ENCODE peak calls at places on chromosomes 4 and X, in seven cellular contexts. Z is aorta, K is foreskin fibroblast, J is fibroblast of mammary gland, S is BE2C, W is WERI-Rb-1, Y is ovary. G is an unnamed sample.

GRCh38 chrX:10398271-10398670 is 222.1 kb downstream of the MID1 start:
- DNase-seq in Z (no peak), K (no peak), J (no peak), S (no peak), W (no peak), Y (no peak), G (no peak)

GRCh38 chr4:24471623-24472510 is 112.5 kb downstream of the DHX15 start:
- DNase-seq in Z (no peak), K (peak), J (no peak), S (peak), W (peak), Y (peak), G (peak)

GRCh38 chr4:52028970-52029369 is 8.8 kb upstream of the LRRC66 start:
- DNase-seq in Z (no peak), K (peak), J (peak), S (no peak), W (no peak), Y (no peak), G (no peak)

GRCh38 chr4:78592104-78592783 is 40.7 kb downstream of the ANXA3 start:
- DNase-seq in Z (no peak), K (no peak), J (no peak), S (peak), W (no peak), Y (no peak), G (peak)

GRCh38 chr4:182089326-182089725 is 153.9 kb upstream of the TENM3 start:
- DNase-seq in Z (no peak), K (no peak), J (peak), S (no peak), W (no peak), Y (no peak), G (no peak)

GRCh38 chr4:103050736-103051436 is 25.7 kb downstream of the SLC9B2 start:
- DNase-seq in Z (no peak), K (no peak), J (peak), S (no peak), W (no peak), Y (no peak), G (no peak)

GRCh38 chrX:103362504-103362903 is 6.2 kb downstream of the TCEAL9 start:
- DNase-seq in Z (no peak), K (no peak), J (peak), S (no peak), W (no peak), Y (no peak), G (no peak)

GRCh38 chrX:19723427-19723826 is 164.0 kb downstream of the SH3KBP1 start:
- DNase-seq in Z (no peak), K (no peak), J (peak), S (no peak), W (no peak), Y (no peak), G (no peak)

GRCh38 chr4:169770411-169770810 is 12.7 kb upstream of the HPF1 start:
- DNase-seq in Z (no peak), K (no peak), J (peak), S (no peak), W (no peak), Y (no peak), G (no peak)

GRCh38 chr4:25703731-25704388 is 48.2 kb downstream of the SLC34A2 start:
- DNase-seq in Z (no peak), K (no peak), J (peak), S (no peak), W (no peak), Y (no peak), G (no peak)

DNA sequence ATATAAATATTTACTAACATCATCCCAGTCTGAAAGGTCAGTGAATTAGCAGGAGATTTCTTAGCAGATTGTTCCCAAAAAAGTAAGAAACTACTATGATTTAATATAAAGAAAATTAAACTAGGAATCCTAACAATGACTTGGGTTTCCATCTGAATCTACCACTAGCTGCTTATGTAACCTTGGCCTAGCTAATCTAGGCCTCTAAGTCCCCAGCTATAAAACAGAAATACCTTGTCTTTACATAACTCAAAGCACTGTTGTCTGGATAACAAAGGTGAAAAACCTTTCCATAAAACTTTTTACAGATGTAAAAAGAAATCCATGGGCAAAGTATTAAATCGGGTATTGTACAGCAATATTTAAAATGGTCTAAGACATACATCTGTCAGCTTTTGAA is 3.0 kb downstream of the FBXL5 start:
- DNase-seq in Z (no peak), K (no peak), J (no peak), S (no peak), W (no peak), Y (no peak), G (no peak)
- H3K4me3 ChIP-seq in Z (no peak), K (peak), J (no peak), S (no peak), W (no peak), Y (no peak), G (no peak)

GRCh38 chr4:185020293-185020808 is 2.1 kb downstream of the HELT start:
- DNase-seq in Z (no peak), K (no peak), J (peak), S (no peak), W (no peak), Y (no peak), G (peak)

GRCh38 chr4:185017964-185018772 is at the start of gene HELT:
- DNase-seq in Z (no peak), K (no peak), J (no peak), S (no peak), W (peak), Y (no peak), G (no peak)

GRCh38 chr4:185018834-185019450 is 652 bp downstream of the HELT start:
- DNase-seq in Z (no peak), K (no peak), J (no peak), S (no peak), W (no peak), Y (no peak), G (peak)

GRCh38 chr4:185020863-185021761 is 2.8 kb downstream of the HELT start:
- DNase-seq in Z (no peak), K (no peak), J (no peak), S (no peak), W (no peak), Y (no peak), G (no peak)

DNA sequence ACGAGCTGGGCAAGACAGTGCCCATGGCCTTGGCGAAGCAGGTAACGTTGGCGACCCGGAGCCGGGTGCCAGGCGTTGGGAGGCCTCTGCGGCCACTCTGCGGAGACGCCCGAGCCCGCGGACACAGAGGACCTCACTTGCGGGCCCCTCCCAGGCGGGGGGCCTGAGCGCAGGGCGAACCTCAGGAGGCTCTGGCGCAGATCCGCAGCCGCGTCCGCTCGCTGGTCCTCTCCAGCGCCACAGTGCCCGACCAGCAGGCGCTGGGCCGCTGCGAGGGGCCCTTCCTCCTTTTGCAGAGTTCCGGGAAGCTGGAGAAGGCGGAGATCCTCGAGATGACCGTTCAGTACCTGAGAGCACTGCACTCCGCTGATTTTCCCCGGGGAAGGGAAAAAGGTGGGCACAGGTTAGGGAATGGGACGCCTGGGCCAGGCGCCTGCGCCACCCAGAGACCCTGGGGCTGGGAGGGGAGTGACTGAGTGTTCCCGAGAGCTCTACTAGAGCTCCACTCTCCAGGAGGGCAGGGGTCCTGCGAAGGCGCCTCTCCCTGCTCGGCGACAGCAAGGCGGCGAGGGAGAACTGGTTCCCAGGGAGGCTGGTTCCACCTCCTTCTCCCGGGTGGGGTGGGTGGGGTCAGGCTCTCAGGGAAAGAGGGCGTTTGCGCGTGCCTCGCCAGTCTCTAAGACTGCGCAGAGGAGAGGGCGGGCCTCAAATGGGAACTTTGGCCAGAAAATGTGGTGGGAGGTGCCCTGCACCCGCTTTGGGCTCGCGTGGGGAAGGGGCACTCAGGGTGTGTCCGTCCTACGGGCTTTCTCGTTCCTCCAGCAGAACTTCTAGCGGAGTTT is 1.4 kb downstream of the HELT start:
- DNase-seq in Z (no peak), K (no peak), J (no peak), S (no peak), W (no peak), Y (no peak), G (peak)
- H3K4me3 ChIP-seq in Z (no peak), K (no peak), J (no peak), S (no peak), W (peak), Y (no peak), G (no peak)

DNA sequence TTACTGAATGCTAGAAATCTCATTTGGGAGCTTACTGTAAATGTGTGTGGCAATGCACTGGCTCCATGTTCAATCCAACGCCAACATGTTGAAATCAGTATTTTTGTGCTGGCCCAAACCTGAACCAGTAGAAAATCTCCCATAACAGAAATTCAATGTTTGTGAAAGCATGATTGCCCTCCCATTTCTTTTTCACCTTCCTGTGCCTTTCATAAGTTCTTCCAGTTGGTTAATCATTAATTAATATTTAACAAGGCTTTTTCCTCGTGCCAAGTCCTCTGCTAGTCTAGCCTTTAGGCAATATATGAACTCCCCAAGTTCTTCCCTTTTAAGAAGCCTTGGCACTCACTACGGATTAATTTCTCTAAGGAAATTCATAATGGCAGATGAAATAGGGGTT is 1.3 kb upstream of the PLS3 start:
- DNase-seq in Z (no peak), K (no peak), J (no peak), S (no peak), W (no peak), Y (no peak), G (no peak)
- H3K4me3 ChIP-seq in Z (no peak), K (no peak), J (no peak), S (no peak), W (no peak), Y (no peak), G (no peak)

DNA sequence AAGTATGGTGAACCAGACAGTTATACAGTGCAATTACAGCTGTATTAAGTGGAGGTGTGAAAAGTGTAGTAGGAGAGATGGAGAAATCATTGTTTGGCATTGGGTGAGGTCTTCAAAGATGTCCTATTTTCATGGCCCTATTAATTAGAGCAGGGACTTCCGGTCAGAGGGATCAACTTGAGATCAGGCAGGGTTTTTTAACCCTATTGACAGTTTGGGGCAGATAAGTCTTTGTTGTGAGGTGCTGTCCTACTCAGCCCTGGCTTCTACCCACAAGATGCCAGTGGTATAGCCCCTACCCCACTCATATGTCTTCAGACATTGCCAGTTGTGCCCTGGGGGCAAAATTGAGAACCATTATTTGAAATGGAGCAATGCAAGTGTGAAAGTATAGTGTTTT is 9.9 kb downstream of the USP9X start:
- DNase-seq in Z (no peak), K (no peak), J (no peak), S (no peak), W (no peak), Y (no peak), G (no peak)
- H3K4me3 ChIP-seq in Z (no peak), K (no peak), J (no peak), S (no peak), W (no peak), Y (no peak), G (no peak)

DNA sequence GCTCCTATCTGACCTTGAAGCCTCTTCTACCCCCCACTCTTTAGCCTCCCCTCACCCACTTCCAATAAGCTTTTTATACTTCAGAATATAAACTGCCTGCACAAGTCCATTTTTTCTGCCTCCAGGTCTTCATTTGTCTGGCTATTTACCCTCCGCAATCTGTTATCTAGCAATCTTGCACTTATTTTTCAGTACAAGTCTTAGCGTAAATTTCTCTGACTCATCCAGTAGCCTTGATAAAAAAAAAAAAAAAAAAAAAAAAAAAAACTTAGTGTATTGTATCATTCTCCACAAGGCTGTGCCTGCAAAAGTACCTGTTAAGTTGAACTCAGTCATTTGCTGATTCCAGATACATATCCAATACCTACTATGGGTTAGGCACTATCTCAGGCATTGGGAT is 219.5 kb upstream of the DKK2 start:
- DNase-seq in Z (no peak), K (no peak), J (no peak), S (no peak), W (no peak), Y (no peak), G (no peak)
- H3K4me3 ChIP-seq in Z (no peak), K (no peak), J (no peak), S (no peak), W (no peak), Y (no peak), G (no peak)

DNA sequence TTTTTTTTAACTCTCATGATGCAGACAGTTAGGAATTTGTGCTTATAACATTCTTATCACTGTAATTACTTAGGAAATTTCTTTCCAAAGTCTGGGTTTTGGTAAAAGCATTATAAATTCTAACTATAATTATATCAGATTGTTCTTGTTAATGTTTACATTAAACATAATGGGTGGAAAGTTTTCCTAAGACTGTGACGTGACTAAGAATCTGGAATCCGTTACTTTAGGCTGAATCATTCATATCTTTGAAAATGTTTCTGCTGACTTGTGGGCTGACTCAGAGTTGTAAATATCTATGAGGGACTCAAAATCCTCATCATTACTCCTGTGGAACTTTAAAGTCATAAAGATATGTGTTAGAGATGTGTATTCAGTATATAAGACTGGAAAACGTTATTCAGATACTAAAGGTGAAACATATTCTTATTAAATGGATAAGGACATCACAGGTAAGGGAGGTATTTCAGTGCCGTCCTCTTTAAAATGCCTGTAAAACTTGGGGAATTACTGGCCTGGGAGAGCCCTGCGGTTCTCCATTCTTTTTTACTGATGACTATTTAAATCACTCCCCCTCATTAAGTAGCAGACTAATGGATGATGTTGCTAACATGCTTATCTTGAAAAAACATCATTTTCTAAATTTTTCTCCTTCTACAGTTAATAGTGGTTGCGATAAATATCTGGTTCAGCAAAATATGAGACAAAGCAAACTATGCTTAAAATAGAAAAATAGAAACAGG is 159.0 kb downstream of the DCLK2 start:
- DNase-seq in Z (no peak), K (peak), J (peak), S (no peak), W (no peak), Y (no peak), G (no peak)
- H3K4me3 ChIP-seq in Z (no peak), K (no peak), J (no peak), S (no peak), W (no peak), Y (no peak), G (peak)

DNA sequence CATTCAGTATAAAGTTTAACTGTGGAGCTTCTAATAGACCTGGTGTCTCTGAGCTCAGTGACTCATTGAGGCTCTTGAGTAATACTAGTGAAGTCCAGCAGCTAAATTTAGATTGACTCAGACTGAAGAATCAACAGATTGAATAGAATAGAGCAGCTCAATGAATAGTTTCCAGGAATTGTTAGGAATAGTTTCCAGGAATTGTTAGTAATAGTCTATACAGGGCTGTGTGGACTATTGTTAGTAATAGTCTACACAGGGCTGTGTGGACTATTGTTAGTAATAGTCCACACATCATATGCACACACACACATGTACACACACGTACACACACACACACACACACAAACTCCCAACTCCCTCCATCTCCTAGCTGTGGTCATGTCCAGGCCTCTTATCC is 3.0 kb downstream of the GIMD1 start:
- DNase-seq in Z (no peak), K (peak), J (peak), S (no peak), W (no peak), Y (no peak), G (no peak)
- H3K4me3 ChIP-seq in Z (no peak), K (no peak), J (no peak), S (no peak), W (no peak), Y (no peak), G (no peak)

GRCh38 chr4:156198511-156198910 is 244.8 kb upstream of the CTSO start:
- DNase-seq in Z (no peak), K (no peak), J (no peak), S (no peak), W (no peak), Y (no peak), G (no peak)
- H3K4me3 ChIP-seq in Z (no peak), K (no peak), J (no peak), S (no peak), W (no peak), Y (no peak), G (no peak)

GRCh38 chr4:100379583-100380105 is 138.2 kb downstream of the EMCN start:
- DNase-seq in Z (no peak), K (no peak), J (no peak), S (no peak), W (no peak), Y (no peak), G (no peak)
- H3K4me3 ChIP-seq in Z (no peak), K (no peak), J (no peak), S (no peak), W (no peak), Y (no peak), G (no peak)

DNA sequence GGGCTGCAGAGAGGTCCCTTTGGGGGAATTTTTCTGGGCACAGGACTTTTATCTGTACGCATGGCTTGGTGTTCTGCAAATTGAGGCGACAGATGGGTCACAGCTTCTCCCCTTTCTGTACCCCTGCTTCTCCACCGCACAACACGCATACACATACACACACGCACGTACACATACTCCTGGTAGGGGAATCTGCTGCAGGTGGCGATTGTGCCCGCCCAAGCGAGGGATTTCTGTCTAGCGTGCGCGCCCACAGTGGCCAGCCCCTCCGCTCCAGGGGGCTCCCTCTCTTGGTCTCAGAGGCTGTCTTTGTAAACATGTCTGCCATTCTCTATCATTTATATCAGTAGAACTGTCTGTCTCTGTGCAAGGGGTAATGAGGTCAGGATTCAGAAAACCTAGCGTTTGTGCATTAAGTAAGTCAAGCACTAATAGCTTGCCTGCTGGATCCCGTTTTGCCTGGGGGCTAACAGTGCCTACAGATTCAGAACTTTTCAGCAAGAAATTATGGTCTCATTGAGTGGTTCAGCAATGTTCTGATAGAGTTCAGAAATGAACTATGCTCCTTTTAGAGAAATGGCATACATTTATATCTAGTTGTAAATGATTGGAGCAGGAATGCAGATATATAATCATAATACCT is 2.2 kb downstream of the GRID2 start:
- DNase-seq in Z (no peak), K (no peak), J (no peak), S (peak), W (peak), Y (no peak), G (peak)
- H3K4me3 ChIP-seq in Z (no peak), K (no peak), J (no peak), S (peak), W (peak), Y (no peak), G (peak)

G was measured in SK-N-SH.